ENCODE peak calls at places on chromosomes 4 and X, in seven cellular contexts. One of them, this sample, is unnamed.

GRCh38 chr4:150518559-150518958 is 63.4 kb upstream of the MAB21L2 start:
- DNase-seq in anterior cingulate cortex: no peak
- DNase-seq in IMR-90: peak; percentile 70
- DNase-seq in GM18507: no peak
- DNase-seq in transverse colon: no peak
- DNase-seq in hypothalamus: no peak
- DNase-seq in NCI-H460: no peak
- DNase-seq in this sample: no peak

GRCh38 chr4:72631296-72631695 is 62.3 kb upstream of the ADAMTS3 start:
- DNase-seq in IMR-90: peak; percentile 49
- DNase-seq in NCI-H460: no peak
- DNase-seq in GM18507: no peak
- DNase-seq in anterior cingulate cortex: no peak
- DNase-seq in hypothalamus: no peak
- DNase-seq in transverse colon: no peak
- DNase-seq in this sample: no peak

GRCh38 chr4:109939153-109939552 is 26.5 kb downstream of the EGF start:
- DNase-seq in anterior cingulate cortex: no peak
- DNase-seq in transverse colon: no peak
- DNase-seq in NCI-H460: no peak
- DNase-seq in GM18507: no peak
- DNase-seq in hypothalamus: no peak
- DNase-seq in IMR-90: no peak
- DNase-seq in this sample: no peak

GRCh38 chrX:136802515-136802914 is 21.8 kb upstream of the ARHGEF6 start:
- DNase-seq in hypothalamus: no peak
- DNase-seq in NCI-H460: no peak
- DNase-seq in GM18507: no peak
- DNase-seq in transverse colon: no peak
- DNase-seq in IMR-90: no peak
- DNase-seq in anterior cingulate cortex: no peak
- DNase-seq in this sample: no peak

GRCh38 chrX:44949125-44949524 is 76.1 kb downstream of the KDM6A start:
- DNase-seq in IMR-90: no peak
- DNase-seq in hypothalamus: no peak
- DNase-seq in anterior cingulate cortex: no peak
- DNase-seq in transverse colon: no peak
- DNase-seq in NCI-H460: no peak
- DNase-seq in GM18507: no peak
- DNase-seq in this sample: no peak

GRCh38 chr4:153223418-153223792 is 19.2 kb downstream of the TRIM2 start:
- DNase-seq in transverse colon: no peak
- DNase-seq in GM18507: no peak
- DNase-seq in anterior cingulate cortex: no peak
- DNase-seq in IMR-90: no peak
- DNase-seq in hypothalamus: no peak
- DNase-seq in NCI-H460: no peak
- DNase-seq in this sample: no peak

GRCh38 chr4:43251760-43252317 is 359.3 kb downstream of the GRXCR1 start:
- DNase-seq in GM18507: no peak
- DNase-seq in NCI-H460: no peak
- DNase-seq in anterior cingulate cortex: no peak
- DNase-seq in IMR-90: peak; percentile 15
- DNase-seq in transverse colon: no peak
- DNase-seq in hypothalamus: no peak
- DNase-seq in this sample: no peak

GRCh38 chr4:11328401-11328800 is 100.3 kb downstream of the HS3ST1 start:
- DNase-seq in anterior cingulate cortex: no peak
- DNase-seq in IMR-90: no peak
- DNase-seq in hypothalamus: no peak
- DNase-seq in transverse colon: no peak
- DNase-seq in NCI-H460: no peak
- DNase-seq in GM18507: no peak
- DNase-seq in this sample: no peak

GRCh38 chr4:17805580-17805979 is 5.0 kb downstream of the DCAF16 start:
- DNase-seq in transverse colon: no peak
- DNase-seq in NCI-H460: no peak
- DNase-seq in GM18507: no peak
- DNase-seq in hypothalamus: no peak
- DNase-seq in anterior cingulate cortex: no peak
- DNase-seq in IMR-90: no peak
- DNase-seq in this sample: no peak

GRCh38 chrX:72346306-72346949 is 40.7 kb upstream of the CITED1 start:
- DNase-seq in NCI-H460: no peak
- DNase-seq in transverse colon: no peak
- DNase-seq in anterior cingulate cortex: no peak
- DNase-seq in IMR-90: no peak
- DNase-seq in hypothalamus: no peak
- DNase-seq in GM18507: no peak
- DNase-seq in this sample: no peak

GRCh38 chr4:121861427-121861826 is 8.8 kb downstream of the BBS7 start:
- DNase-seq in anterior cingulate cortex: no peak
- DNase-seq in IMR-90: no peak
- DNase-seq in GM18507: no peak
- DNase-seq in hypothalamus: no peak
- DNase-seq in transverse colon: peak; percentile 12
- DNase-seq in NCI-H460: no peak
- DNase-seq in this sample: no peak

GRCh38 chr4:140188975-140189374 is 35.0 kb upstream of the MAML3 start:
- DNase-seq in anterior cingulate cortex: no peak
- DNase-seq in transverse colon: no peak
- DNase-seq in hypothalamus: no peak
- DNase-seq in NCI-H460: no peak
- DNase-seq in IMR-90: peak; percentile 64
- DNase-seq in GM18507: no peak
- DNase-seq in this sample: no peak

GRCh38 chr4:174255790-174256189 is 27.7 kb downstream of the FBXO8 start:
- DNase-seq in transverse colon: no peak
- DNase-seq in NCI-H460: no peak
- DNase-seq in IMR-90: peak; percentile 92
- DNase-seq in GM18507: no peak
- DNase-seq in anterior cingulate cortex: no peak
- DNase-seq in hypothalamus: no peak
- DNase-seq in this sample: no peak